ENCODE peak calls at places on chromosomes 13 and 19, in six cellular contexts. One of them, this sample, is unnamed.
A peak's percentile ranks its signal among the peaks of the same experiment; 100 is the strongest.

GRCh38 chr19:41531438-41532311 is 44.3 kb upstream of the CEACAM21 start:
- DNase-seq in IMR-90: peak; percentile 31
- DNase-seq in H1: no peak
- DNase-seq in mesendoderm: peak; percentile 21
- DNase-seq in mesenchymal stem cell: peak; percentile 5
- DNase-seq in trophoblast cell: peak; percentile 29
- DNase-seq in this sample: no peak

GRCh38 chr19:18385359-18385674 is 641 bp upstream of the GDF15 start:
- DNase-seq in mesendoderm: no peak
- DNase-seq in trophoblast cell: no peak
- DNase-seq in H1: no peak
- DNase-seq in IMR-90: no peak
- DNase-seq in mesenchymal stem cell: no peak
- DNase-seq in this sample: no peak

GRCh38 chr13:80131204-80131603 is 209.7 kb downstream of the SPRY2 start:
- DNase-seq in IMR-90: peak; percentile 46
- DNase-seq in H1: no peak
- DNase-seq in mesendoderm: peak; percentile 46
- DNase-seq in mesenchymal stem cell: peak; percentile 80
- DNase-seq in trophoblast cell: no peak
- DNase-seq in this sample: no peak

GRCh38 chr19:18895038-18895827 is 725 bp downstream of the CERS1 start:
- DNase-seq in mesenchymal stem cell: peak; percentile 40
- DNase-seq in trophoblast cell: no peak
- DNase-seq in H1: no peak
- DNase-seq in mesendoderm: peak; percentile 81
- DNase-seq in IMR-90: no peak
- DNase-seq in this sample: peak; percentile 65

GRCh38 chr19:19262190-19263057 is 10.7 kb downstream of the TM6SF2 start:
- DNase-seq in trophoblast cell: no peak
- DNase-seq in IMR-90: no peak
- DNase-seq in H1: no peak
- DNase-seq in mesenchymal stem cell: no peak
- DNase-seq in mesendoderm: peak; percentile 27
- DNase-seq in this sample: no peak

GRCh38 chr19:51365211-51366049 is 758 bp downstream of the ETFB start:
- DNase-seq in IMR-90: peak; percentile 53
- DNase-seq in trophoblast cell: no peak
- DNase-seq in mesenchymal stem cell: peak; percentile 71
- DNase-seq in mesendoderm: no peak
- DNase-seq in H1: no peak
- DNase-seq in this sample: no peak

GRCh38 chr19:51242881-51243280 is 8.0 kb upstream of the SIGLECL1 start:
- DNase-seq in mesendoderm: no peak
- DNase-seq in trophoblast cell: no peak
- DNase-seq in IMR-90: no peak
- DNase-seq in mesenchymal stem cell: no peak
- DNase-seq in H1: no peak
- DNase-seq in this sample: no peak

GRCh38 chr19:1468274-1469199 is 10.5 kb downstream of the C19orf25 start:
- DNase-seq in trophoblast cell: no peak
- DNase-seq in mesendoderm: no peak
- DNase-seq in mesenchymal stem cell: no peak
- DNase-seq in H1: no peak
- DNase-seq in IMR-90: peak; percentile 37
- DNase-seq in this sample: no peak

GRCh38 chr19:51529301-51529700 is 2.2 kb downstream of the SIGLEC6 start:
- DNase-seq in H1: no peak
- DNase-seq in trophoblast cell: no peak
- DNase-seq in IMR-90: no peak
- DNase-seq in mesenchymal stem cell: no peak
- DNase-seq in mesendoderm: no peak
- DNase-seq in this sample: no peak

GRCh38 chr19:31296741-31297390 is 52.4 kb downstream of the TSHZ3 start:
- DNase-seq in H1: no peak
- DNase-seq in mesendoderm: no peak
- DNase-seq in IMR-90: no peak
- DNase-seq in mesenchymal stem cell: no peak
- DNase-seq in trophoblast cell: peak; percentile 76
- DNase-seq in this sample: no peak

GRCh38 chr13:34349091-34349722 is 531.3 kb downstream of the RFC3 start:
- DNase-seq in mesenchymal stem cell: peak; percentile 93
- DNase-seq in mesendoderm: no peak
- DNase-seq in IMR-90: peak; percentile 89
- DNase-seq in trophoblast cell: no peak
- DNase-seq in H1: no peak
- DNase-seq in this sample: no peak

GRCh38 chr19:13099073-13099999 is 3.3 kb downstream of the LYL1 start:
- DNase-seq in H1: no peak
- DNase-seq in IMR-90: no peak
- DNase-seq in mesenchymal stem cell: no peak
- DNase-seq in trophoblast cell: no peak
- DNase-seq in mesendoderm: peak; percentile 68
- DNase-seq in this sample: no peak

GRCh38 chr13:94050686-94051085 is 428.8 kb downstream of the DCT start:
- DNase-seq in mesenchymal stem cell: no peak
- DNase-seq in H1: no peak
- DNase-seq in trophoblast cell: no peak
- DNase-seq in mesendoderm: peak; percentile 72
- DNase-seq in IMR-90: no peak
- DNase-seq in this sample: no peak

GRCh38 chr13:49549289-49549688 is 36.1 kb downstream of the RCBTB1 start:
- DNase-seq in trophoblast cell: no peak
- DNase-seq in H1: no peak
- DNase-seq in mesenchymal stem cell: no peak
- DNase-seq in mesendoderm: peak; percentile 9
- DNase-seq in IMR-90: no peak
- DNase-seq in this sample: no peak

GRCh38 chr19:4302238-4302630 is at the start of gene TMIGD2:
- DNase-seq in mesendoderm: no peak
- DNase-seq in IMR-90: no peak
- DNase-seq in H1: no peak
- DNase-seq in mesenchymal stem cell: no peak
- DNase-seq in trophoblast cell: no peak
- DNase-seq in this sample: no peak

GRCh38 chr13:101115762-101116161 is 300.5 kb downstream of the NALCN start:
- DNase-seq in mesendoderm: peak; percentile 80
- DNase-seq in trophoblast cell: no peak
- DNase-seq in mesenchymal stem cell: peak; percentile 28
- DNase-seq in H1: no peak
- DNase-seq in IMR-90: no peak
- DNase-seq in this sample: no peak

GRCh38 chr19:50323782-50324133 is 5.4 kb downstream of the KCNC3 start:
- DNase-seq in mesendoderm: no peak
- DNase-seq in IMR-90: no peak
- DNase-seq in H1: no peak
- DNase-seq in trophoblast cell: no peak
- DNase-seq in mesenchymal stem cell: no peak
- DNase-seq in this sample: no peak

GRCh38 chr13:78131811-78132210 is 213.2 kb upstream of the EDNRB start:
- DNase-seq in mesendoderm: no peak
- DNase-seq in trophoblast cell: no peak
- DNase-seq in IMR-90: peak; percentile 14
- DNase-seq in mesenchymal stem cell: peak; percentile 3
- DNase-seq in H1: no peak
- DNase-seq in this sample: no peak

GRCh38 chr13:60139272-60139671 is 24.5 kb downstream of the DIAPH3 start:
- DNase-seq in trophoblast cell: no peak
- DNase-seq in H1: no peak
- DNase-seq in mesendoderm: no peak
- DNase-seq in IMR-90: peak; percentile 43
- DNase-seq in mesenchymal stem cell: no peak
- DNase-seq in this sample: no peak

GRCh38 chr13:109764474-109765292 is 21.7 kb downstream of the IRS2 start:
- DNase-seq in IMR-90: peak; percentile 21
- DNase-seq in H1: no peak
- DNase-seq in trophoblast cell: no peak
- DNase-seq in mesendoderm: peak; percentile 25
- DNase-seq in mesenchymal stem cell: peak; percentile 47
- DNase-seq in this sample: no peak

GRCh38 chr13:78593652-78594494 is 9.5 kb downstream of the POU4F1 start:
- DNase-seq in IMR-90: no peak
- DNase-seq in trophoblast cell: no peak
- DNase-seq in mesenchymal stem cell: no peak
- DNase-seq in mesendoderm: peak; percentile 62
- DNase-seq in H1: no peak
- DNase-seq in this sample: peak; percentile 56

GRCh38 chr19:48635966-48636858 is 967 bp downstream of the DBP start:
- DNase-seq in mesenchymal stem cell: no peak
- DNase-seq in trophoblast cell: no peak
- DNase-seq in IMR-90: no peak
- DNase-seq in H1: no peak
- DNase-seq in mesendoderm: no peak
- DNase-seq in this sample: no peak

GRCh38 chr13:98419786-98420559 is 156.9 kb downstream of the STK24 start:
- DNase-seq in IMR-90: no peak
- DNase-seq in mesendoderm: no peak
- DNase-seq in trophoblast cell: no peak
- DNase-seq in mesenchymal stem cell: no peak
- DNase-seq in H1: no peak
- DNase-seq in this sample: no peak

GRCh38 chr13:50276550-50276949 is 261.3 kb downstream of the KCNRG start:
- DNase-seq in H1: no peak
- DNase-seq in trophoblast cell: no peak
- DNase-seq in IMR-90: no peak
- DNase-seq in mesenchymal stem cell: no peak
- DNase-seq in mesendoderm: no peak
- DNase-seq in this sample: no peak

GRCh38 chr19:16470911-16471811 is 609 bp downstream of the EPS15L1 start:
- DNase-seq in H1: no peak
- DNase-seq in mesendoderm: peak; percentile 26
- DNase-seq in trophoblast cell: no peak
- DNase-seq in mesenchymal stem cell: peak; percentile 49
- DNase-seq in IMR-90: peak; percentile 55
- DNase-seq in this sample: no peak
- H3K23ac ChIP-seq in H1: no peak overlapping the region
- H3K23ac ChIP-seq in mesendoderm: no peak overlapping the region
- H3K23ac ChIP-seq in trophoblast cell: no peak overlapping the region
- H3K23ac ChIP-seq in mesenchymal stem cell: peak overlapping the region; percentile 84
- H3K23ac ChIP-seq in IMR-90: peak overlapping the region; percentile 81
- H3K23ac ChIP-seq in this sample: peak overlapping the region; percentile 90

GRCh38 chr13:26968431-26969335 is 202.9 kb downstream of the USP12 start:
- DNase-seq in IMR-90: peak; percentile 23
- DNase-seq in mesendoderm: peak; percentile 38
- DNase-seq in H1: no peak
- DNase-seq in trophoblast cell: no peak
- DNase-seq in mesenchymal stem cell: peak; percentile 64
- DNase-seq in this sample: no peak
- H3K4me1 ChIP-seq in IMR-90: peaks cover 18% of the 10 kb centered on the region
- H3K4me1 ChIP-seq in mesendoderm: peaks cover 2% of the 10 kb centered on the region
- H3K4me1 ChIP-seq in H1: peaks cover 2% of the 10 kb centered on the region
- H3K4me1 ChIP-seq in trophoblast cell: no peaks in the 10 kb centered on the region
- H3K4me1 ChIP-seq in mesenchymal stem cell: peaks cover 20% of the 10 kb centered on the region
- H3K4me1 ChIP-seq in this sample: no peaks in the 10 kb centered on the region

GRCh38 chr19:11995174-11995573 is 30.3 kb downstream of the ZNF763 start:
- DNase-seq in mesendoderm: peak; percentile 79
- DNase-seq in IMR-90: peak; percentile 51
- DNase-seq in H1: no peak
- DNase-seq in mesenchymal stem cell: peak; percentile 53
- DNase-seq in trophoblast cell: no peak
- DNase-seq in this sample: no peak

DNA sequence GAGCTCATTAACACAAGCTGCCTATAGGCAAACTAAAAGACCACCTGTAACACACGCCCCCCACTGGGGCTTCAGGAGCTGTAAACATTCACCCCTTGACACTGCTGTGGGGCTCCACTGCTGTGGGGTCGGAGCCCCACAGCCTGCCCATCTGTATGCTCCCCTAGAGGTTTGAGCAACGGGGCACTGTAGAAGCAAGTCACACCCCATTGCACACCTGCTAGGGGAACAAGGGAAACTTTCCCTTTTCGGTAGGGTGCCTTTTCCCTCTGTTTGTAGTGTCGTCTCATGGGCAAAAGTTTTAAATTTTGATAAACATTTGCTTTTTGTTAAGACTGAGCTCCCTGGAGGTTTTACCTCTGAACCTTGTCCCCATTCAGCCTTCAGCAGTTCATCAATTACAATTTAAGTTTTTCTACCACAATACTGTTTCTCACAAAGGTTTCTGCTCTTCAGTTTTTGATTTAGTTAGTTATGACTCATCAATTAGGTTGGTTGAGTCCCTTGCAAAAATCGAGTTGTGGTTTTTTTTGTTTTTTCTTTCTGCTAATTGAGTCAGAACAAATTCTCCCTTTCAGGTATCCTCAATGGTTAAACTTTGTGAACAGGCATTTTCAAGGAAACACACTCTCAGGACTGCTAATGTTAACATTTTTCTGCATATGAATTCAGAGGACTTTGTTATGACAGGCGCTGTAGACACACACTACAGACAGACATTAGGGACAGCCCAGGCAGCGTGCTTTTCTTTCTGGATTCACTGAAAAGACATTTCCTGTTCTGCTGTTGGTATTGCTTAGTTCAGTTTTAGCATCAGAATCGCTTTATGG is 35.1 kb downstream of the ZNF433 start:
- DNase-seq in mesendoderm: no peak
- DNase-seq in IMR-90: peak; percentile 43
- DNase-seq in mesenchymal stem cell: no peak
- DNase-seq in trophoblast cell: no peak
- DNase-seq in H1: no peak
- DNase-seq in this sample: no peak
- H3K4me3 ChIP-seq in mesendoderm: no peak overlapping the region
- H3K4me3 ChIP-seq in IMR-90: no peak overlapping the region
- H3K4me3 ChIP-seq in mesenchymal stem cell: no peak overlapping the region
- H3K4me3 ChIP-seq in trophoblast cell: no peak overlapping the region
- H3K4me3 ChIP-seq in H1: no peak overlapping the region
- H3K4me3 ChIP-seq in this sample: no peak overlapping the region

DNA sequence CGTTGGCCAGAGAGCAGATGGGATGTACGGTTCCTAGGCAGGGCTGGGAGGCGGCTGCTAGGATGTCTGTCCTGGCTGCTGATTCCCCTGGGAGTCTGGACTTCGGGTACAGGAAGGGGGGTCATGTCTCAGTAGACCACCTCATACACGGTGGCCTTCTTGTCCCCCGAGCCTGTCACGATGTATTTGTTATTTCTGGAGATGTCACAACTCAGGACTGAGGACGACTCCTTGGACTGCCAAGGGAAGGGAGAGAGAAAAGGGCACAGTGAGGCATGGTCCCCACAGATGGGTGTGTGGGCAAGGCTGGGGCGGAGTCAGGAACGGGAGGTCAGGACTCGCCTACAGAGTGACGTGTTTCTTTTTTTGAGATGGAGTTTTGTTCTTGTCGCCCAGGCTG is 20.4 kb downstream of the TLE6 start:
- DNase-seq in mesenchymal stem cell: no peak
- DNase-seq in H1: no peak
- DNase-seq in trophoblast cell: no peak
- DNase-seq in IMR-90: no peak
- DNase-seq in mesendoderm: no peak
- DNase-seq in this sample: no peak
- H3K23ac ChIP-seq in mesenchymal stem cell: no peak overlapping the region
- H3K23ac ChIP-seq in H1: no peak overlapping the region
- H3K23ac ChIP-seq in trophoblast cell: no peak overlapping the region
- H3K23ac ChIP-seq in IMR-90: no peak overlapping the region
- H3K23ac ChIP-seq in mesendoderm: no peak overlapping the region
- H3K23ac ChIP-seq in this sample: no peak overlapping the region

DNA sequence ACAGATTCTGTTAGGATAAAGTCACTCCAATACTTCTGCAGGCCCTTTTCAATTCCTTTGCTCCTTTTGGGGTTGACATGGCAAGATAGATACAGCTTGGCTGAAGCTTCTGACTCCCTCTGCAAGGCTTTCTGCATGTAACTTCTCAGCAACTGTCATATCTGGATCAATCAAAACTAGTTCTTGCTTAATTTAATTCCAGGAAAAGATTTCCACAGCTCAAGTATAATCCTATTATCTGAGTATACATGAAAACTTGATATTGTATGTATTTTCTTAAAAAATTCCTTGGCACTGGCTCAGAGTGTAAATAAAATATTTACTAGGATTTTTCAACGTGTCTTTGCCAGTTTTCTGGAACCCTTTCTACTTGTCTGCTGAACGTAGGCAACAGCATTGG is 109.6 kb downstream of the STARD13 start:
- DNase-seq in trophoblast cell: no peak
- DNase-seq in IMR-90: no peak
- DNase-seq in H1: no peak
- DNase-seq in mesenchymal stem cell: no peak
- DNase-seq in mesendoderm: no peak
- DNase-seq in this sample: no peak
- H3K4me1 ChIP-seq in trophoblast cell: no peaks in the 10 kb centered on the region
- H3K4me1 ChIP-seq in IMR-90: peaks cover 24% of the 10 kb centered on the region
- H3K4me1 ChIP-seq in H1: no peaks in the 10 kb centered on the region
- H3K4me1 ChIP-seq in mesenchymal stem cell: peaks cover 9% of the 10 kb centered on the region
- H3K4me1 ChIP-seq in mesendoderm: peaks cover 7% of the 10 kb centered on the region
- H3K4me1 ChIP-seq in this sample: no peaks in the 10 kb centered on the region